ENCODE peak calls at places on chromosome 17, in eight cellular contexts. Y, F, I, T, D, A, U and M are unnamed samples.

GRCh38 chr17:57021226-57021940 is 43.5 kb downstream of the SCPEP1 start:
- DNase-seq in D (no peak), A (no peak), Y (no peak), U (no peak), I (peak), F (no peak), T (no peak), M (no peak)

GRCh38 chr17:57601328-57601727 is 143.8 kb downstream of the CCDC182 start:
- DNase-seq in F (no peak), U (peak), D (no peak), I (no peak), T (peak), Y (no peak), A (no peak), M (no peak)

GRCh38 chr17:16915752-16916556 is 56.0 kb downstream of the TNFRSF13B start:
- DNase-seq in F (no peak), U (peak), Y (peak), T (peak), A (peak), I (peak), D (peak), M (peak)

GRCh38 chr17:38733315-38734234 is 3.4 kb downstream of the CISD3 start:
- DNase-seq in D (no peak), U (no peak), F (no peak), A (no peak), I (peak), Y (no peak), T (no peak), M (no peak)

GRCh38 chr17:55986817-55987216 is 166.5 kb upstream of the ANKFN1 start:
- DNase-seq in F (no peak), U (no peak), A (no peak), I (no peak), D (no peak), Y (no peak), T (no peak), M (no peak)

GRCh38 chr17:62860962-62861873 is 53.1 kb upstream of the MARCHF10 start:
- DNase-seq in D (no peak), F (no peak), I (peak), U (peak), A (no peak), T (no peak), Y (no peak), M (no peak)

GRCh38 chr17:27569884-27570577 is 61.0 kb upstream of the LGALS9 start:
- DNase-seq in U (no peak), Y (no peak), I (no peak), D (no peak), A (no peak), F (no peak), T (peak), M (no peak)

GRCh38 chr17:8175795-8176196 is 384 bp downstream of the TMEM107 start:
- DNase-seq in I (no peak), Y (no peak), A (no peak), T (no peak), F (no peak), U (no peak), D (no peak), M (no peak)

GRCh38 chr17:8163978-8164814 is 1.4 kb upstream of the VAMP2 start:
- DNase-seq in D (peak), F (peak), Y (peak), A (peak), U (peak), I (no peak), T (peak), M (peak)

GRCh38 chr17:39791296-39791992 is 53.7 kb downstream of the GRB7 start:
- DNase-seq in T (peak), A (no peak), U (no peak), Y (no peak), F (peak), D (no peak), I (no peak), M (no peak)

GRCh38 chr17:72458301-72458700 is 337.5 kb downstream of the SOX9 start:
- DNase-seq in Y (no peak), T (no peak), D (no peak), F (no peak), A (no peak), U (no peak), I (no peak), M (no peak)